ENCODE peak calls at places on chromosomes 3 and 15, in four cellular contexts. V, P, Z and T are unnamed samples.
A peak's percentile ranks its signal among the peaks of the same experiment; 100 is the strongest.

GRCh38 chr3:127096256-127097008 is 96.5 kb upstream of the PRR23E start:
- DNase-seq in Z (no peak), P (no peak), V (no peak), T (no peak)

GRCh38 chr3:20552605-20553275 is 366.7 kb upstream of the SGO1 start:
- DNase-seq in V (no peak), P (no peak), Z (no peak), T (no peak)

GRCh38 chr3:157531301-157531660 is 28.1 kb upstream of the VEPH1 start:
- DNase-seq in P (peak; percentile 85), Z (no peak), V (no peak), T (peak; percentile 81)

GRCh38 chr15:67914028-67914427 is 74.2 kb upstream of the RNU6-1 start:
- DNase-seq in Z (no peak), P (no peak), V (no peak), T (no peak)

GRCh38 chr3:193563999-193564398 is 9.3 kb upstream of the ATP13A4 start:
- DNase-seq in Z (no peak), V (no peak), P (peak; percentile 5), T (no peak)

GRCh38 chr15:63970723-63971426 is 75.4 kb downstream of the DAPK2 start:
- DNase-seq in P (no peak), Z (peak; percentile 18), V (no peak), T (no peak)

GRCh38 chr15:88636039-88636438 is 2.8 kb upstream of the ISG20 start:
- DNase-seq in P (no peak), Z (peak; percentile 21), V (no peak), T (no peak)

GRCh38 chr3:187739125-187739560 is 6.1 kb downstream of the BCL6 start:
- DNase-seq in V (no peak), Z (no peak), P (no peak), T (no peak)

GRCh38 chr3:56790016-56790950 is 11.5 kb downstream of the ARHGEF3 start:
- DNase-seq in P (no peak), V (peak; percentile 80), Z (no peak), T (no peak)

GRCh38 chr15:39585871-39586301 is 5.0 kb downstream of the THBS1 start:
- DNase-seq in Z (no peak), P (no peak), V (no peak), T (no peak)

GRCh38 chr15:36757189-36757814 is 177.9 kb downstream of the CDIN1 start:
- DNase-seq in P (peak; percentile 32), Z (peak; percentile 61), V (no peak), T (peak; percentile 86)

GRCh38 chr3:30311781-30312180 is 294.6 kb upstream of the TGFBR2 start:
- DNase-seq in V (no peak), P (no peak), Z (no peak), T (peak; percentile 24)

GRCh38 chr15:50523736-50524318 is 22.6 kb downstream of the USP50 start:
- DNase-seq in Z (no peak), V (no peak), P (peak; percentile 5), T (no peak)

GRCh38 chr3:193831495-193832455 is 238.8 kb downstream of the OPA1 start:
- DNase-seq in P (no peak), V (no peak), Z (peak; percentile 26), T (peak; percentile 14)

GRCh38 chr15:51253385-51253784 is 85.0 kb downstream of the CYP19A1 start:
- DNase-seq in V (no peak), P (no peak), Z (no peak), T (no peak)

GRCh38 chr3:182980204-182981037 is at the start of gene DCUN1D1:
- DNase-seq in P (peak; percentile 82), V (peak; percentile 86), Z (peak; percentile 86), T (peak; percentile 67)

GRCh38 chr3:170211668-170212067 is 10.6 kb upstream of the PRKCI start:
- DNase-seq in V (no peak), P (no peak), Z (no peak), T (no peak)

GRCh38 chr3:133301194-133301593 is 98.7 kb upstream of the BFSP2 start:
- DNase-seq in V (no peak), P (peak; percentile 92), Z (peak; percentile 77), T (peak; percentile 78)

GRCh38 chr3:49563766-49564165 is 9.5 kb downstream of the BSN start:
- DNase-seq in P (no peak), V (no peak), Z (no peak), T (no peak)

GRCh38 chr3:100756441-100756840 is 47.1 kb downstream of the TFG start:
- DNase-seq in V (no peak), Z (no peak), P (no peak), T (no peak)

GRCh38 chr15:69668049-69668705 is 215.6 kb downstream of the RPLP1 start:
- DNase-seq in P (no peak), V (no peak), Z (no peak), T (no peak)

GRCh38 chr3:173586176-173586575 is 188.6 kb downstream of the NLGN1 start:
- DNase-seq in V (no peak), Z (no peak), P (no peak), T (peak; percentile 7)

GRCh38 chr3:99087277-99087676 is 185.8 kb upstream of the DCBLD2 start:
- DNase-seq in V (no peak), Z (no peak), P (no peak), T (no peak)

GRCh38 chr15:62895905-62896316 is 146.6 kb upstream of the TPM1 start:
- DNase-seq in Z (peak; percentile 91), V (no peak), P (peak; percentile 96), T (peak; percentile 85)

GRCh38 chr3:150038830-150039229 is 68.1 kb upstream of the PFN2 start:
- DNase-seq in P (no peak), Z (peak; percentile 41), V (no peak), T (no peak)

GRCh38 chr15:25345943-25346342 is 92.9 kb downstream of the UBE3A start:
- DNase-seq in V (no peak), Z (peak; percentile 54), P (peak; percentile 27), T (peak; percentile 33)

GRCh38 chr3:5016218-5017161 is 37.3 kb downstream of the BHLHE40 start:
- DNase-seq in V (no peak), P (peak; percentile 62), Z (peak; percentile 77), T (peak; percentile 82)

GRCh38 chr15:82146990-82147461 is 101.2 kb upstream of the MEX3B start:
- DNase-seq in V (no peak), Z (peak; percentile 92), P (peak; percentile 93), T (peak; percentile 82)

GRCh38 chr15:97902140-97902780 is 58.2 kb upstream of the ARRDC4 start:
- DNase-seq in Z (peak; percentile 31), P (peak; percentile 56), V (no peak), T (peak; percentile 7)

GRCh38 chr15:71387825-71388224 is 272.6 kb downstream of the THSD4 start:
- DNase-seq in V (no peak), Z (no peak), P (no peak), T (peak; percentile 36)

GRCh38 chr3:138081371-138082084 is 33.9 kb downstream of the DZIP1L start:
- DNase-seq in V (no peak), P (peak; percentile 78), Z (peak; percentile 66), T (peak; percentile 87)

GRCh38 chr3:12395349-12396012 is 88.8 kb upstream of the TSEN2 start:
- DNase-seq in V (no peak), P (peak; percentile 20), Z (peak; percentile 42), T (no peak)

GRCh38 chr3:64530434-64531049 is 157.3 kb downstream of the ADAMTS9 start:
- DNase-seq in Z (peak; percentile 38), V (peak; percentile 3), P (peak; percentile 70), T (peak; percentile 40)

GRCh38 chr3:172289583-172289982 is 158.7 kb downstream of the GHSR start:
- DNase-seq in Z (no peak), P (no peak), V (no peak), T (no peak)

GRCh38 chr3:161251716-161252115 is 30.6 kb downstream of the NMD3 start:
- DNase-seq in V (no peak), P (no peak), Z (no peak), T (no peak)

GRCh38 chr3:30855390-30855789 is 39.1 kb downstream of the GADL1 start:
- DNase-seq in P (peak; percentile 7), V (no peak), Z (peak; percentile 3), T (no peak)